ENCODE peak calls at places on chromosomes 11 and 22, in six cellular contexts. One of them, this sample, is unnamed.

GRCh38 chr11:74671520-74672196 is 59.6 kb downstream of the CHRDL2 start:
- DNase-seq in CD8-positive, alpha-beta T cell: no peak
- DNase-seq in NCI-H2171: no peak
- DNase-seq in activated T-cell treated with anti-CD3 and anti-CD28 coated beads, Interleukin-2, amount 50 U/mL, for 1 hour: no peak
- DNase-seq in cortex of kidney: no peak
- DNase-seq in germinal center: no peak
- DNase-seq in this sample: no peak

GRCh38 chr22:43110444-43110926 is at the start of gene BIK:
- DNase-seq in CD8-positive, alpha-beta T cell: peak; percentile 52
- DNase-seq in NCI-H2171: peak; percentile 57
- DNase-seq in activated T-cell treated with anti-CD3 and anti-CD28 coated beads, Interleukin-2, amount 50 U/mL, for 1 hour: peak; percentile 67
- DNase-seq in cortex of kidney: no peak
- DNase-seq in germinal center: peak; percentile 82
- DNase-seq in this sample: peak; percentile 28

GRCh38 chr22:23509571-23510302 is 70.4 kb downstream of the IGLL1 start:
- DNase-seq in CD8-positive, alpha-beta T cell: no peak
- DNase-seq in NCI-H2171: no peak
- DNase-seq in activated T-cell treated with anti-CD3 and anti-CD28 coated beads, Interleukin-2, amount 50 U/mL, for 1 hour: no peak
- DNase-seq in cortex of kidney: no peak
- DNase-seq in germinal center: no peak
- DNase-seq in this sample: no peak

GRCh38 chr11:127733552-127733951 is 733.0 kb upstream of the KIRREL3 start:
- DNase-seq in CD8-positive, alpha-beta T cell: no peak
- DNase-seq in NCI-H2171: no peak
- DNase-seq in activated T-cell treated with anti-CD3 and anti-CD28 coated beads, Interleukin-2, amount 50 U/mL, for 1 hour: no peak
- DNase-seq in cortex of kidney: no peak
- DNase-seq in germinal center: no peak
- DNase-seq in this sample: no peak

GRCh38 chr22:28332410-28332809 is 347.2 kb downstream of the TTC28 start:
- DNase-seq in CD8-positive, alpha-beta T cell: no peak
- DNase-seq in NCI-H2171: no peak
- DNase-seq in activated T-cell treated with anti-CD3 and anti-CD28 coated beads, Interleukin-2, amount 50 U/mL, for 1 hour: no peak
- DNase-seq in cortex of kidney: no peak
- DNase-seq in germinal center: no peak
- DNase-seq in this sample: no peak

GRCh38 chr11:41578421-41579047 is 119.1 kb upstream of the LRRC4C start:
- DNase-seq in CD8-positive, alpha-beta T cell: no peak
- DNase-seq in NCI-H2171: no peak
- DNase-seq in activated T-cell treated with anti-CD3 and anti-CD28 coated beads, Interleukin-2, amount 50 U/mL, for 1 hour: no peak
- DNase-seq in cortex of kidney: no peak
- DNase-seq in germinal center: no peak
- DNase-seq in this sample: no peak

GRCh38 chr22:50219800-50220602 is 19.2 kb downstream of the SELENOO start:
- DNase-seq in CD8-positive, alpha-beta T cell: no peak
- DNase-seq in NCI-H2171: no peak
- DNase-seq in activated T-cell treated with anti-CD3 and anti-CD28 coated beads, Interleukin-2, amount 50 U/mL, for 1 hour: no peak
- DNase-seq in cortex of kidney: no peak
- DNase-seq in germinal center: no peak
- DNase-seq in this sample: no peak

GRCh38 chr22:38167988-38168407 is 13.6 kb downstream of the PLA2G6 start:
- DNase-seq in CD8-positive, alpha-beta T cell: no peak
- DNase-seq in NCI-H2171: no peak
- DNase-seq in activated T-cell treated with anti-CD3 and anti-CD28 coated beads, Interleukin-2, amount 50 U/mL, for 1 hour: no peak
- DNase-seq in cortex of kidney: no peak
- DNase-seq in germinal center: no peak
- DNase-seq in this sample: no peak

GRCh38 chr11:22707119-22707899 is 40.9 kb downstream of the GAS2 start:
- DNase-seq in CD8-positive, alpha-beta T cell: no peak
- DNase-seq in NCI-H2171: no peak
- DNase-seq in activated T-cell treated with anti-CD3 and anti-CD28 coated beads, Interleukin-2, amount 50 U/mL, for 1 hour: no peak
- DNase-seq in cortex of kidney: no peak
- DNase-seq in germinal center: no peak
- DNase-seq in this sample: no peak

GRCh38 chr11:29914203-29914930 is 102.5 kb downstream of the KCNA4 start:
- DNase-seq in CD8-positive, alpha-beta T cell: no peak
- DNase-seq in NCI-H2171: no peak
- DNase-seq in activated T-cell treated with anti-CD3 and anti-CD28 coated beads, Interleukin-2, amount 50 U/mL, for 1 hour: no peak
- DNase-seq in cortex of kidney: no peak
- DNase-seq in germinal center: no peak
- DNase-seq in this sample: no peak

GRCh38 chr22:16824718-16825687 is at the start of gene XKR3:
- DNase-seq in CD8-positive, alpha-beta T cell: no peak
- DNase-seq in NCI-H2171: no peak
- DNase-seq in activated T-cell treated with anti-CD3 and anti-CD28 coated beads, Interleukin-2, amount 50 U/mL, for 1 hour: no peak
- DNase-seq in cortex of kidney: no peak
- DNase-seq in germinal center: no peak
- DNase-seq in this sample: no peak

GRCh38 chr11:67372232-67372992 is 986 bp downstream of the CLCF1 start:
- DNase-seq in CD8-positive, alpha-beta T cell: no peak
- DNase-seq in NCI-H2171: no peak
- DNase-seq in activated T-cell treated with anti-CD3 and anti-CD28 coated beads, Interleukin-2, amount 50 U/mL, for 1 hour: no peak
- DNase-seq in cortex of kidney: no peak
- DNase-seq in germinal center: no peak
- DNase-seq in this sample: no peak

GRCh38 chr11:110833033-110833484 is 120.8 kb upstream of the ARHGAP20 start:
- DNase-seq in CD8-positive, alpha-beta T cell: no peak
- DNase-seq in NCI-H2171: no peak
- DNase-seq in activated T-cell treated with anti-CD3 and anti-CD28 coated beads, Interleukin-2, amount 50 U/mL, for 1 hour: no peak
- DNase-seq in cortex of kidney: no peak
- DNase-seq in germinal center: no peak
- DNase-seq in this sample: no peak

GRCh38 chr11:118895093-118896039 is 11.7 kb downstream of the CXCR5 start:
- DNase-seq in CD8-positive, alpha-beta T cell: peak; percentile 80
- DNase-seq in NCI-H2171: no peak
- DNase-seq in activated T-cell treated with anti-CD3 and anti-CD28 coated beads, Interleukin-2, amount 50 U/mL, for 1 hour: peak; percentile 76
- DNase-seq in cortex of kidney: no peak
- DNase-seq in germinal center: peak; percentile 79
- DNase-seq in this sample: peak; percentile 84

GRCh38 chr11:112300094-112300786 is 39.6 kb upstream of the PLET1 start:
- DNase-seq in CD8-positive, alpha-beta T cell: no peak
- DNase-seq in NCI-H2171: no peak
- DNase-seq in activated T-cell treated with anti-CD3 and anti-CD28 coated beads, Interleukin-2, amount 50 U/mL, for 1 hour: no peak
- DNase-seq in cortex of kidney: no peak
- DNase-seq in germinal center: no peak
- DNase-seq in this sample: no peak

GRCh38 chr11:8205566-8205965 is 36.7 kb upstream of the RIC3 start:
- DNase-seq in CD8-positive, alpha-beta T cell: no peak
- DNase-seq in NCI-H2171: no peak
- DNase-seq in activated T-cell treated with anti-CD3 and anti-CD28 coated beads, Interleukin-2, amount 50 U/mL, for 1 hour: no peak
- DNase-seq in cortex of kidney: no peak
- DNase-seq in germinal center: no peak
- DNase-seq in this sample: no peak

GRCh38 chr11:77517226-77517625 is 43.3 kb upstream of the PAK1 start:
- DNase-seq in CD8-positive, alpha-beta T cell: no peak
- DNase-seq in NCI-H2171: no peak
- DNase-seq in activated T-cell treated with anti-CD3 and anti-CD28 coated beads, Interleukin-2, amount 50 U/mL, for 1 hour: no peak
- DNase-seq in cortex of kidney: no peak
- DNase-seq in germinal center: no peak
- DNase-seq in this sample: no peak

GRCh38 chr11:101848262-101848661 is 66.5 kb upstream of the CEP126 start:
- DNase-seq in CD8-positive, alpha-beta T cell: no peak
- DNase-seq in NCI-H2171: no peak
- DNase-seq in activated T-cell treated with anti-CD3 and anti-CD28 coated beads, Interleukin-2, amount 50 U/mL, for 1 hour: no peak
- DNase-seq in cortex of kidney: no peak
- DNase-seq in germinal center: no peak
- DNase-seq in this sample: peak; percentile 5

GRCh38 chr11:60854140-60854846 is 1.5 kb downstream of the PTGDR2 start:
- DNase-seq in CD8-positive, alpha-beta T cell: no peak
- DNase-seq in NCI-H2171: no peak
- DNase-seq in activated T-cell treated with anti-CD3 and anti-CD28 coated beads, Interleukin-2, amount 50 U/mL, for 1 hour: no peak
- DNase-seq in cortex of kidney: no peak
- DNase-seq in germinal center: no peak
- DNase-seq in this sample: no peak

GRCh38 chr22:20037419-20037818 is 16.5 kb downstream of the TANGO2 start:
- DNase-seq in CD8-positive, alpha-beta T cell: no peak
- DNase-seq in NCI-H2171: no peak
- DNase-seq in activated T-cell treated with anti-CD3 and anti-CD28 coated beads, Interleukin-2, amount 50 U/mL, for 1 hour: no peak
- DNase-seq in cortex of kidney: no peak
- DNase-seq in germinal center: no peak
- DNase-seq in this sample: no peak

GRCh38 chr11:18594999-18595749 is 4.4 kb upstream of the MISFA start:
- DNase-seq in CD8-positive, alpha-beta T cell: no peak
- DNase-seq in NCI-H2171: no peak
- DNase-seq in activated T-cell treated with anti-CD3 and anti-CD28 coated beads, Interleukin-2, amount 50 U/mL, for 1 hour: no peak
- DNase-seq in cortex of kidney: no peak
- DNase-seq in germinal center: no peak
- DNase-seq in this sample: no peak

GRCh38 chr11:44955019-44955738 is 4.5 kb upstream of the TP53I11 start:
- DNase-seq in CD8-positive, alpha-beta T cell: no peak
- DNase-seq in NCI-H2171: no peak
- DNase-seq in activated T-cell treated with anti-CD3 and anti-CD28 coated beads, Interleukin-2, amount 50 U/mL, for 1 hour: no peak
- DNase-seq in cortex of kidney: no peak
- DNase-seq in germinal center: no peak
- DNase-seq in this sample: no peak

GRCh38 chr11:70020336-70021214 is 57.5 kb upstream of the ANO1 start:
- DNase-seq in CD8-positive, alpha-beta T cell: no peak
- DNase-seq in NCI-H2171: no peak
- DNase-seq in activated T-cell treated with anti-CD3 and anti-CD28 coated beads, Interleukin-2, amount 50 U/mL, for 1 hour: no peak
- DNase-seq in cortex of kidney: no peak
- DNase-seq in germinal center: no peak
- DNase-seq in this sample: no peak